ENCODE peak calls at places on chromosomes 3 and 15, in five cellular contexts. G is naive B cell; E is right cardiac atrium; L is stimulated activated CD4-positive, alpha-beta T cell treated with anti-CD3 and anti-CD28 coated beads, Interleukin-4, amount 100 ng/mL, for 1 hour; K is HEK293T. R is an unnamed sample.

GRCh38 chr15:23645379-23646164 is 2.1 kb downstream of the MAGEL2 start:
- DNase-seq in G (no peak), E (peak), L (no peak), K (no peak), R (peak)

GRCh38 chr3:142021127-142021526 is 128.2 kb downstream of the TFDP2 start:
- DNase-seq in G (no peak), E (no peak), L (no peak), K (no peak), R (no peak)

GRCh38 chr3:132843851-132844565 is 121.8 kb upstream of the NPHP3 start:
- DNase-seq in G (no peak), E (no peak), L (no peak), K (no peak), R (no peak)

GRCh38 chr3:69568458-69568857 is 170.8 kb upstream of the MITF start:
- DNase-seq in G (no peak), E (no peak), L (no peak), K (no peak), R (no peak)

GRCh38 chr3:123805504-123805903 is 78.6 kb downstream of the MYLK start:
- DNase-seq in G (no peak), E (no peak), L (no peak), K (no peak), R (no peak)

GRCh38 chr3:9172851-9173320 is 76.6 kb downstream of the SRGAP3 start:
- DNase-seq in G (no peak), E (peak), L (no peak), K (no peak), R (no peak)

GRCh38 chr3:21889166-21889565 is 138.2 kb upstream of the ZNF385D start:
- DNase-seq in G (no peak), E (no peak), L (no peak), K (no peak), R (no peak)

GRCh38 chr3:151976211-151977050 is 103.0 kb downstream of the SUCNR1 start:
- DNase-seq in G (no peak), E (no peak), L (no peak), K (no peak), R (no peak)

GRCh38 chr15:37289109-37289765 is 188.9 kb upstream of the MEIS2 start:
- DNase-seq in G (no peak), E (no peak), L (no peak), K (peak), R (no peak)

GRCh38 chr3:194824676-194825075 is 139.0 kb downstream of the FAM43A start:
- DNase-seq in G (no peak), E (peak), L (no peak), K (no peak), R (no peak)

GRCh38 chr15:52112203-52112750 is 298 bp downstream of the BCL2L10 start:
- DNase-seq in G (peak), E (peak), L (peak), K (no peak), R (no peak)

GRCh38 chr3:62167566-62168262 is 205.6 kb downstream of the FEZF2 start:
- DNase-seq in G (no peak), E (no peak), L (no peak), K (no peak), R (no peak)

GRCh38 chr3:128060473-128061381 is 8.5 kb downstream of the SEC61A1 start:
- DNase-seq in G (no peak), E (no peak), L (no peak), K (no peak), R (no peak)

GRCh38 chr3:190617185-190617584 is 103.3 kb downstream of the IL1RAP start:
- DNase-seq in G (peak), E (no peak), L (peak), K (no peak), R (no peak)

GRCh38 chr3:73603771-73604171 is 21.0 kb downstream of the PDZRN3 start:
- DNase-seq in G (no peak), E (no peak), L (no peak), K (no peak), R (no peak)

GRCh38 chr3:122695927-122696561 is 15.4 kb downstream of the PARP14 start:
- DNase-seq in G (no peak), E (no peak), L (no peak), K (no peak), R (no peak)

GRCh38 chr3:156630081-156630772 is 44.2 kb upstream of the TIPARP start:
- DNase-seq in G (no peak), E (no peak), L (no peak), K (peak), R (no peak)

GRCh38 chr15:57924536-57924935 is 141.0 kb downstream of the ALDH1A2 start:
- DNase-seq in G (no peak), E (no peak), L (no peak), K (no peak), R (no peak)

GRCh38 chr3:8938021-8938420 is 25.3 kb downstream of the RAD18 start:
- DNase-seq in G (no peak), E (no peak), L (no peak), K (peak), R (no peak)

GRCh38 chr15:95152741-95153140 is 921.4 kb downstream of the MCTP2 start:
- DNase-seq in G (no peak), E (no peak), L (no peak), K (no peak), R (no peak)

GRCh38 chr3:18046131-18046530 is 303.7 kb upstream of the TBC1D5 start:
- DNase-seq in G (no peak), E (no peak), L (no peak), K (no peak), R (no peak)

GRCh38 chr3:44584646-44585501 is at the start of gene ZNF660:
- DNase-seq in G (peak), E (peak), L (no peak), K (no peak), R (peak)

GRCh38 chr3:13870902-13871301 is 9.0 kb downstream of the WNT7A start:
- DNase-seq in G (no peak), E (no peak), L (no peak), K (no peak), R (no peak)

GRCh38 chr15:91116379-91117067 is 16.5 kb downstream of the SV2B start:
- DNase-seq in G (no peak), E (no peak), L (no peak), K (no peak), R (no peak)

GRCh38 chr15:87777054-87777498 is 479.5 kb downstream of the NTRK3 start:
- DNase-seq in G (no peak), E (no peak), L (no peak), K (no peak), R (no peak)

GRCh38 chr15:74789171-74789627 is 7.3 kb downstream of the CSK start:
- DNase-seq in G (peak), E (peak), L (no peak), K (no peak), R (no peak)

GRCh38 chr3:86967062-86967461 is 23.9 kb downstream of the VGLL3 start:
- DNase-seq in G (no peak), E (no peak), L (no peak), K (no peak), R (no peak)

GRCh38 chr3:42557849-42558248 is 23.9 kb downstream of the SEC22C start:
- DNase-seq in G (no peak), E (no peak), L (no peak), K (no peak), R (no peak)

GRCh38 chr15:42171795-42172194 is 15.4 kb upstream of the PLA2G4F start:
- DNase-seq in G (no peak), E (no peak), L (no peak), K (no peak), R (no peak)

R was measured in D341Med.